ENCODE peak calls at places on chromosomes 2 and 18, in five cellular contexts. One of them, this sample, is unnamed.

GRCh38 chr2:159411460-159411859 is 125.0 kb upstream of the WDSUB1 start:
- ATAC-seq in mucosa of descending colon: no peak
- ATAC-seq in body of pancreas: no peak
- ATAC-seq in stimulated activated naive CD8-positive, alpha-beta T cell treated with anti-CD3 and anti-CD28 coated beads, Interleukin-15, amount 100 ng/mL, for 72 hours: no peak
- ATAC-seq in PC-3: no peak
- ATAC-seq in this sample: no peak

GRCh38 chr2:18062892-18063291 is 184.4 kb downstream of the KCNS3 start:
- ATAC-seq in mucosa of descending colon: no peak
- ATAC-seq in body of pancreas: no peak
- ATAC-seq in stimulated activated naive CD8-positive, alpha-beta T cell treated with anti-CD3 and anti-CD28 coated beads, Interleukin-15, amount 100 ng/mL, for 72 hours: no peak
- ATAC-seq in PC-3: no peak
- ATAC-seq in this sample: no peak

GRCh38 chr2:33217431-33217830 is 259.0 kb upstream of the RASGRP3 start:
- ATAC-seq in mucosa of descending colon: no peak
- ATAC-seq in body of pancreas: no peak
- ATAC-seq in stimulated activated naive CD8-positive, alpha-beta T cell treated with anti-CD3 and anti-CD28 coated beads, Interleukin-15, amount 100 ng/mL, for 72 hours: no peak
- ATAC-seq in PC-3: no peak
- ATAC-seq in this sample: no peak

GRCh38 chr2:164028764-164029534 is 293.1 kb upstream of the FIGN start:
- ATAC-seq in mucosa of descending colon: no peak
- ATAC-seq in body of pancreas: no peak
- ATAC-seq in stimulated activated naive CD8-positive, alpha-beta T cell treated with anti-CD3 and anti-CD28 coated beads, Interleukin-15, amount 100 ng/mL, for 72 hours: no peak
- ATAC-seq in PC-3: no peak
- ATAC-seq in this sample: no peak

GRCh38 chr18:74485860-74486849 is 10.0 kb upstream of the CNDP2 start:
- ATAC-seq in mucosa of descending colon: no peak
- ATAC-seq in body of pancreas: no peak
- ATAC-seq in stimulated activated naive CD8-positive, alpha-beta T cell treated with anti-CD3 and anti-CD28 coated beads, Interleukin-15, amount 100 ng/mL, for 72 hours: no peak
- ATAC-seq in PC-3: no peak
- ATAC-seq in this sample: no peak

GRCh38 chr2:10041711-10042110 is 1.6 kb upstream of the KLF11 start:
- ATAC-seq in mucosa of descending colon: no peak
- ATAC-seq in body of pancreas: no peak
- ATAC-seq in stimulated activated naive CD8-positive, alpha-beta T cell treated with anti-CD3 and anti-CD28 coated beads, Interleukin-15, amount 100 ng/mL, for 72 hours: no peak
- ATAC-seq in PC-3: no peak
- ATAC-seq in this sample: no peak

GRCh38 chr2:66790651-66791181 is 355.8 kb downstream of the MEIS1 start:
- ATAC-seq in mucosa of descending colon: no peak
- ATAC-seq in body of pancreas: no peak
- ATAC-seq in stimulated activated naive CD8-positive, alpha-beta T cell treated with anti-CD3 and anti-CD28 coated beads, Interleukin-15, amount 100 ng/mL, for 72 hours: no peak
- ATAC-seq in PC-3: no peak
- ATAC-seq in this sample: no peak

GRCh38 chr2:63741884-63742583 is 99.7 kb upstream of the UGP2 start:
- ATAC-seq in mucosa of descending colon: no peak
- ATAC-seq in body of pancreas: no peak
- ATAC-seq in stimulated activated naive CD8-positive, alpha-beta T cell treated with anti-CD3 and anti-CD28 coated beads, Interleukin-15, amount 100 ng/mL, for 72 hours: no peak
- ATAC-seq in PC-3: no peak
- ATAC-seq in this sample: no peak

GRCh38 chr2:17658251-17658843 is 95.3 kb downstream of the SMC6 start:
- ATAC-seq in mucosa of descending colon: no peak
- ATAC-seq in body of pancreas: no peak
- ATAC-seq in stimulated activated naive CD8-positive, alpha-beta T cell treated with anti-CD3 and anti-CD28 coated beads, Interleukin-15, amount 100 ng/mL, for 72 hours: peak
- ATAC-seq in PC-3: no peak
- ATAC-seq in this sample: peak

GRCh38 chr2:96089356-96090180 is 26.8 kb downstream of the ADRA2B start:
- ATAC-seq in mucosa of descending colon: no peak
- ATAC-seq in body of pancreas: no peak
- ATAC-seq in stimulated activated naive CD8-positive, alpha-beta T cell treated with anti-CD3 and anti-CD28 coated beads, Interleukin-15, amount 100 ng/mL, for 72 hours: no peak
- ATAC-seq in PC-3: no peak
- ATAC-seq in this sample: no peak

GRCh38 chr2:21270658-21271057 is 146.9 kb downstream of the TDRD15 start:
- ATAC-seq in mucosa of descending colon: peak
- ATAC-seq in body of pancreas: peak
- ATAC-seq in stimulated activated naive CD8-positive, alpha-beta T cell treated with anti-CD3 and anti-CD28 coated beads, Interleukin-15, amount 100 ng/mL, for 72 hours: no peak
- ATAC-seq in PC-3: no peak
- ATAC-seq in this sample: no peak

GRCh38 chr18:741931-742512 is 29.6 kb upstream of the ENOSF1 start:
- ATAC-seq in mucosa of descending colon: peak
- ATAC-seq in body of pancreas: peak
- ATAC-seq in stimulated activated naive CD8-positive, alpha-beta T cell treated with anti-CD3 and anti-CD28 coated beads, Interleukin-15, amount 100 ng/mL, for 72 hours: peak
- ATAC-seq in PC-3: peak
- ATAC-seq in this sample: peak

GRCh38 chr18:70623106-70623505 is 334.3 kb downstream of the SOCS6 start:
- ATAC-seq in mucosa of descending colon: no peak
- ATAC-seq in body of pancreas: no peak
- ATAC-seq in stimulated activated naive CD8-positive, alpha-beta T cell treated with anti-CD3 and anti-CD28 coated beads, Interleukin-15, amount 100 ng/mL, for 72 hours: peak
- ATAC-seq in PC-3: no peak
- ATAC-seq in this sample: no peak

GRCh38 chr2:15943378-15943851 is 3.1 kb downstream of the MYCN start:
- ATAC-seq in mucosa of descending colon: no peak
- ATAC-seq in body of pancreas: no peak
- ATAC-seq in stimulated activated naive CD8-positive, alpha-beta T cell treated with anti-CD3 and anti-CD28 coated beads, Interleukin-15, amount 100 ng/mL, for 72 hours: no peak
- ATAC-seq in PC-3: no peak
- ATAC-seq in this sample: no peak

This sample was measured in activated T-helper 17 cell treated with anti-CD3 and anti-CD28 coated beads, Interleukin-2, amount 50 U/mL, for 72 hours.